ENCODE peak calls at places on chromosomes 5 and 9, in five cellular contexts. E, T, R, G and Y are unnamed samples.

GRCh38 chr5:133870661-133871060 is 97.8 kb downstream of the C5orf15 start:
- DNase-seq in R (peak; percentile 11), E (no peak), G (peak; percentile 72), T (no peak), Y (no peak)

GRCh38 chr5:153537225-153537624 is 46.8 kb downstream of the GRIA1 start:
- DNase-seq in E (no peak), G (no peak), R (no peak), T (no peak), Y (no peak)

GRCh38 chr5:143101740-143102386 is 301.6 kb downstream of the NR3C1 start:
- DNase-seq in E (no peak), G (no peak), R (no peak), T (no peak), Y (no peak)

GRCh38 chr5:112419050-112419595 is at the start of gene EPB41L4A:
- DNase-seq in R (no peak), G (no peak), E (peak; percentile 63), T (no peak), Y (no peak)

GRCh38 chr9:696332-697090 is 145.0 kb upstream of the DMRT1 start:
- DNase-seq in R (no peak), E (peak; percentile 86), T (no peak), G (peak; percentile 80), Y (no peak)

GRCh38 chr5:160118349-160119141 is 705 bp downstream of the PWWP2A start:
- DNase-seq in E (no peak), G (no peak), T (no peak), R (peak; percentile 61), Y (peak; percentile 59)

GRCh38 chr5:172503925-172504730 is 49.8 kb upstream of the SH3PXD2B start:
- DNase-seq in T (no peak), G (no peak), R (no peak), E (peak; percentile 15), Y (no peak)

GRCh38 chr5:7907612-7908011 is 38.7 kb downstream of the MTRR start:
- DNase-seq in R (no peak), G (no peak), T (no peak), E (no peak), Y (no peak)

GRCh38 chr5:62354028-62354874 is 48.2 kb downstream of the KIF2A start:
- DNase-seq in E (peak; percentile 78), G (peak; percentile 48), R (no peak), T (peak; percentile 68), Y (peak; percentile 77)

GRCh38 chr5:72510610-72511121 is 3.5 kb upstream of the ZNF366 start:
- DNase-seq in G (peak; percentile 89), R (no peak), E (peak; percentile 91), T (no peak), Y (no peak)